ENCODE peak calls at places on chromosomes 7 and 10, in five cellular contexts. Z, I, L, U and A are unnamed samples.

GRCh38 chr7:82615527-82615926 is 171.9 kb upstream of the CACNA2D1 start:
- DNase-seq in Z (no peak), I (no peak), L (no peak), U (no peak), A (no peak)

GRCh38 chr7:27689045-27689877 is 26.6 kb upstream of the HIBADH start:
- DNase-seq in Z (peak), I (peak), L (peak), U (peak), A (peak)

GRCh38 chr7:25288536-25289283 is 60.4 kb upstream of the NPVF start:
- DNase-seq in Z (no peak), I (no peak), L (no peak), U (peak), A (no peak)

GRCh38 chr7:158139499-158139898 is 448.1 kb downstream of the PTPRN2 start:
- DNase-seq in Z (no peak), I (no peak), L (no peak), U (no peak), A (no peak)

GRCh38 chr7:132508724-132509348 is 67.4 kb downstream of the PLXNA4 start:
- DNase-seq in Z (no peak), I (no peak), L (peak), U (no peak), A (no peak)

GRCh38 chr10:66257801-66258200 is 668.0 kb upstream of the LRRTM3 start:
- DNase-seq in Z (no peak), I (no peak), L (no peak), U (no peak), A (no peak)

GRCh38 chr10:12717981-12718707 is 283.4 kb downstream of the CCDC3 start:
- DNase-seq in Z (no peak), I (no peak), L (peak), U (peak), A (no peak)

GRCh38 chr10:115829501-115830215 is 443.3 kb downstream of the GFRA1 start:
- DNase-seq in Z (no peak), I (no peak), L (peak), U (peak), A (no peak)

GRCh38 chr10:31101123-31101522 is 69.5 kb upstream of the ZNF438 start:
- DNase-seq in Z (no peak), I (no peak), L (no peak), U (peak), A (no peak)

GRCh38 chr10:110820321-110820814 is 51.4 kb upstream of the PDCD4 start:
- DNase-seq in Z (no peak), I (no peak), L (no peak), U (peak), A (no peak)

GRCh38 chr10:78911533-78912340 is 157.0 kb upstream of the ZMIZ1 start:
- DNase-seq in Z (no peak), I (no peak), L (no peak), U (no peak), A (no peak)

DNA sequence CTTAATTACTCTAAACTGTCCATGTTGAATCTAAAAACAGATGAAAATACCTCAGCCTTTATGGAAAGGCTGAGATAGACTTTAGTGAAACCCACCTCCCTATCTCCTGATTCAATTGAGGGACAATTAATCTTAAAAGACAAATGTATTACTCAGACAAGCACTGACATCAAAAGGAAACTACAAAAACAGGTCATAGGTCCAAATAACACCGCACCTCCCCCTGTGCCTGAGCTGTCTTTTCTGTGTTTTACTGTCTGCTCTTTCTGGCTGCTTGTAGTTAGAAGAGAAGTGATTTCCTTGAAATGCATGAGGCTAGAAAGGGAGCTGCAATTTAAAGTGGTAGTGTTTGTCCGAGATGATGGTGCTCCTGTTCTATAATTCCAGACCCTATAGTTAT is 16.1 kb downstream of the AKR1C8 start:
- DNase-seq in Z (no peak), I (no peak), L (no peak), U (no peak), A (no peak)
- H2AFZ ChIP-seq in Z (no peak), I (no peak), L (peak), U (no peak), A (no peak)

GRCh38 chr7:19284596-19285300 is 139.5 kb upstream of the FERD3L start:
- DNase-seq in Z (no peak), I (no peak), L (no peak), U (peak), A (no peak)
- H3K9ac ChIP-seq in Z (no peak), I (no peak), L (no peak), U (no peak), A (no peak)

DNA sequence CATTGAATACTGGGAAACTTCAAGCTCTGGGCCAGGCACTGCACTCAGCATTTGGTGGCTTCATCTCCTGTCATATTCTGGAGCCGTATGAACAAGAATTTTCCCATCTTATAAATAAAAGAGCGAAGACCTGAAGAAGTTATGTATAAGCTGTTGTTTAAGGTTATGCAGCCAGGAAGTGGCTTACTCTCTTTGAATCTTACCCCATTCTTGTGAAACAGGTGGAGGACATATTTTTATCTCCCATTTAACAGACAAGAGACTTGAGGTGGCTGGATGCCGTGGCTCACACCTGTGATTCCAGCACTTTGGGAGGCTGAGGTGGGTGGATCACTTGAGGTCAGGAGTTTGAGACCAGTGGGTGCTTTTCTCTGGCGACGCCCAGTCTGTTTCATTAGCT is 85.6 kb downstream of the GRK5 start:
- DNase-seq in Z (no peak), I (no peak), L (no peak), U (no peak), A (no peak)
- H3K27ac ChIP-seq in Z (no peak), I (no peak), L (no peak), U (no peak), A (no peak)

GRCh38 chr10:7407368-7408002 is 3.3 kb downstream of the SFMBT2 start:
- DNase-seq in Z (no peak), I (peak), L (peak), U (peak), A (no peak)
- H2AFZ ChIP-seq in Z (no peak), I (no peak), L (peak), U (peak), A (no peak)

GRCh38 chr7:40356312-40356711 is 221.5 kb downstream of the SUGCT start:
- DNase-seq in Z (no peak), I (no peak), L (no peak), U (peak), A (no peak)
- H3K9ac ChIP-seq in Z (no peak), I (no peak), L (no peak), U (peak), A (no peak)

GRCh38 chr7:16203065-16203464 is 218.3 kb downstream of the CRPPA start:
- DNase-seq in Z (no peak), I (no peak), L (no peak), U (no peak), A (no peak)
- H3K27ac ChIP-seq in Z (no peak), I (no peak), L (no peak), U (no peak), A (no peak)

GRCh38 chr7:5776894-5777645 is 4.4 kb downstream of the RNF216 start:
- DNase-seq in Z (no peak), I (no peak), L (no peak), U (no peak), A (no peak)
- H2AFZ ChIP-seq in Z (no peak), I (no peak), L (no peak), U (no peak), A (no peak)

GRCh38 chr7:113321201-113321600 is 202.8 kb upstream of the SMIM30 start:
- DNase-seq in Z (no peak), I (no peak), L (no peak), U (peak), A (no peak)

GRCh38 chr7:113314594-113314993 is 196.2 kb upstream of the SMIM30 start:
- DNase-seq in Z (no peak), I (no peak), L (no peak), U (no peak), A (no peak)

GRCh38 chr7:113320419-113320818 is 202.1 kb upstream of the SMIM30 start:
- DNase-seq in Z (no peak), I (no peak), L (no peak), U (no peak), A (no peak)
- H3K9ac ChIP-seq in Z (no peak), I (no peak), L (no peak), U (no peak), A (no peak)

GRCh38 chr10:560314-560992 is 129.0 kb downstream of the DIP2C start:
- DNase-seq in Z (no peak), I (no peak), L (peak), U (no peak), A (no peak)

GRCh38 chr10:559767-560047 is 129.8 kb downstream of the DIP2C start:
- DNase-seq in Z (no peak), I (no peak), L (no peak), U (no peak), A (no peak)

GRCh38 chr10:563827-564226 is 125.6 kb downstream of the DIP2C start:
- DNase-seq in Z (no peak), I (no peak), L (no peak), U (no peak), A (no peak)

GRCh38 chr10:561721-562120 is 127.7 kb downstream of the DIP2C start:
- DNase-seq in Z (no peak), I (no peak), L (no peak), U (no peak), A (no peak)

DNA sequence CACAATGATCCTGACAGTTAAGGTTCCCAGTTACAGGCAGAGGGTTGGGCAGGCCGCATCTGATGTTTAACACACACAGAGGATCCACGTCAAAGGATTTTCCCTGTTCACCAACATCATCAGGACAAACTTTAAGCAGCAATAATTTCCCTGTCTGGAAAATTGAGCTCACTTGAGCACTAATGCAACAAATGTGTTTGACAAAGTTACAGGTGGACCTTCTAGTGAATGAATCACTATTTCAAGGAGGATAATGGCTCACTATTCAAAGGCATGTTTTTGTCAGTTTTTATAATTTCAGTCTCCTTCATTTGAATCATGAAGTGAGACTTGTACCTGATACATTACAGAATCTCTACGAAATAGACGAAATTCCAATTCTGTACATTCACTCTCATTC is 127.3 kb downstream of the DIP2C start:
- DNase-seq in Z (no peak), I (no peak), L (no peak), U (no peak), A (no peak)
- H3K27ac ChIP-seq in Z (no peak), I (no peak), L (no peak), U (no peak), A (no peak)

GRCh38 chr7:48089415-48089975 is 430 bp downstream of the UPP1 start:
- DNase-seq in Z (no peak), I (peak), L (no peak), U (peak), A (no peak)
- H2AFZ ChIP-seq in Z (peak), I (no peak), L (peak), U (peak), A (peak)